ENCODE peak calls at places on chromosomes 12 and 14, in eight cellular contexts. Y is fibroblast of pulmonary artery; E is body of pancreas; G is fibroblast of lung; M is transverse colon; B is CD8-positive, alpha-beta T cell; Q is GM12864; X is BE2C. K is an unnamed sample.

GRCh38 chr12:94260717-94261116 is 112.3 kb downstream of the PLXNC1 start:
- DNase-seq in B (no peak), X (no peak), Y (no peak), Q (no peak), E (no peak), G (no peak), M (no peak), K (no peak)

GRCh38 chr12:27779416-27779815 is 617 bp upstream of the KLHL42 start:
- DNase-seq in E (peak), Q (no peak), M (peak), B (no peak), X (peak), Y (peak), G (peak), K (peak)

GRCh38 chr14:105092912-105093425 is 27.7 kb upstream of the GPR132 start:
- DNase-seq in E (peak), B (peak), M (peak), G (peak), Q (no peak), Y (peak), X (no peak), K (no peak)

GRCh38 chr14:69287096-69287991 is 27.4 kb downstream of the GALNT16 start:
- DNase-seq in E (no peak), M (no peak), X (peak), Y (no peak), B (no peak), G (no peak), Q (no peak), K (no peak)

GRCh38 chr14:95133282-95133681 is 24.0 kb downstream of the DICER1 start:
- DNase-seq in G (no peak), B (no peak), X (no peak), M (no peak), Y (peak), E (no peak), Q (no peak), K (no peak)

GRCh38 chr14:61452452-61452851 is 131.1 kb downstream of the PRKCH start:
- DNase-seq in Y (no peak), Q (no peak), X (no peak), M (no peak), E (no peak), B (peak), G (no peak), K (no peak)

GRCh38 chr12:115323223-115323905 is 639.4 kb upstream of the TBX3 start:
- DNase-seq in Q (no peak), G (peak), B (no peak), E (no peak), Y (peak), X (no peak), M (no peak), K (no peak)

GRCh38 chr12:116980083-116980482 is 69.3 kb downstream of the FBXW8 start:
- DNase-seq in G (no peak), Q (no peak), X (no peak), B (no peak), Y (no peak), E (no peak), M (no peak), K (no peak)

GRCh38 chr14:65277027-65277426 is 135.5 kb upstream of the FUT8 start:
- DNase-seq in B (no peak), X (no peak), E (no peak), Q (no peak), G (peak), M (no peak), Y (no peak), K (no peak)

GRCh38 chr12:129844662-129845061 is 59.2 kb downstream of the TMEM132D start:
- DNase-seq in B (no peak), X (no peak), M (no peak), G (no peak), E (no peak), Y (no peak), Q (no peak), K (no peak)

GRCh38 chr12:126989532-126989931 is 1277.4 kb upstream of the TMEM132C start:
- DNase-seq in Y (no peak), B (no peak), X (no peak), M (no peak), G (no peak), E (no peak), Q (no peak), K (no peak)

GRCh38 chr14:36666416-36667206 is 5.0 kb downstream of the PAX9 start:
- DNase-seq in Q (no peak), X (no peak), B (no peak), M (no peak), G (no peak), Y (no peak), E (no peak), K (no peak)

GRCh38 chr12:54954228-54954627 is 30.3 kb downstream of the TESPA1 start:
- DNase-seq in Q (no peak), B (no peak), M (no peak), G (no peak), Y (no peak), X (no peak), E (no peak), K (no peak)

GRCh38 chr14:77276295-77276935 is 5.4 kb upstream of the NGB start:
- DNase-seq in Y (no peak), Q (no peak), G (no peak), X (no peak), M (no peak), B (no peak), E (no peak), K (no peak)

GRCh38 chr12:124457287-124458219 is 109.9 kb downstream of the NCOR2 start:
- DNase-seq in B (no peak), M (peak), X (no peak), G (peak), E (no peak), Q (no peak), Y (peak), K (no peak)

GRCh38 chr14:102654298-102654697 is 61.8 kb downstream of the RCOR1 start:
- DNase-seq in E (no peak), G (no peak), B (no peak), X (no peak), Q (no peak), M (no peak), Y (no peak), K (no peak)

GRCh38 chr12:89571481-89572190 is 45.8 kb upstream of the POC1B start:
- DNase-seq in B (no peak), M (no peak), G (peak), X (no peak), Y (peak), Q (no peak), E (no peak), K (no peak)

GRCh38 chr14:104582005-104582404 is 2.4 kb downstream of the C14orf180 start:
- DNase-seq in G (no peak), B (no peak), M (no peak), Q (no peak), Y (no peak), E (no peak), X (no peak), K (no peak)

GRCh38 chr14:86462193-86462592 is 932.2 kb downstream of the FLRT2 start:
- DNase-seq in X (peak), B (no peak), M (no peak), Q (no peak), E (peak), G (peak), Y (peak), K (no peak)

DNA sequence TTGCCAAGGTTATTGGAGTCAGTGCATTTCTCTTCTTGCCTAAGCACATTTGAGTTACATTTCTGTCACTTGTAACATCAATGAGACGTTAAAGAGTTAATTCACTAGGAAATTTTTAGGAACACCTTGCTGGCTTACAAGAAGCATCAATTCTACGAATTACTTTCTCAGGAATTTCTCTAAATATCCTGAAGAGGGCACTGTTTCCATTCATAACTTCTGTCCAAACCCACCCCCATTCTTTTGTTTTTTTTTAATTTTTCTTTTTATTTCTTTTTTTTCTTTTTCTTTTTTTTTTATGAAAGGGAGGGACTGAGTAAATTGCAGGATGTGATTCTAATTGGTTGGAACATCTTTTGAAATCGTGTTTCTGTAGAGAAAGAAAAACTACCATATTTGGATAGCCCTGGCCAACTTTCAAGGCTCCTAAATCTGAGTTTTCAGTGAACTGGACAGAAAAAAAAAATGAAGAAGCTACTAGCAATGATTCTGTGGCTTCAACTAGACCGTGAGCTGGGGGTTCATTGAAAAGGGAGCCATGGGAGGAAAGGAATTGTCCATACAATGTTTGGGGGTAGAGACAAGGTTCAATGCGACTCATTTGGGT is 285.3 kb downstream of the DAD1 start:
- DNase-seq in M (no peak), Y (peak), X (no peak), Q (no peak), E (no peak), B (no peak), G (peak), K (no peak)
- TF ChIP-seq CTCF in M (peak), Y (peak), X (peak), Q (peak), E (peak), B (no peak), G (peak), K (peak)

GRCh38 chr12:3207858-3208257 is 130.7 kb downstream of the TSPAN9 start:
- DNase-seq in Y (no peak), B (no peak), Q (no peak), G (no peak), M (no peak), X (no peak), E (no peak), K (no peak)
- TF ChIP-seq CTCF in Y (peak), B (no peak), Q (peak), G (peak), M (no peak), X (peak), E (no peak), K (no peak)

GRCh38 chr12:85489194-85489593 is 209.2 kb downstream of the ALX1 start:
- DNase-seq in X (no peak), G (no peak), Y (no peak), B (no peak), E (no peak), M (no peak), Q (no peak), K (no peak)
- TF ChIP-seq CTCF in X (no peak), G (no peak), Y (no peak), B (no peak), E (no peak), M (no peak), Q (no peak), K (no peak)

GRCh38 chr12:113135178-113136127 is at the start of gene RASAL1:
- DNase-seq in X (peak), B (peak), G (no peak), E (peak), Y (no peak), M (peak), Q (no peak), K (peak)
- TF ChIP-seq CTCF in X (peak), B (peak), G (no peak), E (peak), Y (no peak), M (peak), Q (peak), K (peak)

GRCh38 chr12:53224268-53224896 is 7.6 kb downstream of the RARG start:
- DNase-seq in E (no peak), G (no peak), Q (no peak), X (peak), M (no peak), Y (no peak), B (no peak), K (no peak)
- TF ChIP-seq CTCF in E (peak), G (peak), Q (peak), X (peak), M (no peak), Y (peak), B (no peak), K (peak)

K was measured in glutamatergic neuron.